ENCODE peak calls at places on chromosomes 7 and 10, in nine cellular contexts. One of them, this sample, is unnamed.

GRCh38 chr7:56062382-56062781 is 1.7 kb upstream of the SUMF2 start:
- DNase-seq in EH: peak
- DNase-seq in NCI-H345: no peak
- DNase-seq in endothelial cell: no peak
- DNase-seq in H7: no peak
- DNase-seq in Daoy: peak
- DNase-seq in GDM1: no peak
- DNase-seq in stomach: no peak
- DNase-seq in Caki2: peak
- DNase-seq in this sample: no peak

GRCh38 chr7:80609732-80610131 is 28.7 kb upstream of the CD36 start:
- DNase-seq in EH: no peak
- DNase-seq in NCI-H345: no peak
- DNase-seq in endothelial cell: no peak
- DNase-seq in H7: no peak
- DNase-seq in Daoy: no peak
- DNase-seq in GDM1: no peak
- DNase-seq in stomach: no peak
- DNase-seq in Caki2: no peak
- DNase-seq in this sample: no peak

GRCh38 chr7:69199661-69200060 is 398.6 kb upstream of the AUTS2 start:
- DNase-seq in EH: no peak
- DNase-seq in NCI-H345: no peak
- DNase-seq in endothelial cell: no peak
- DNase-seq in H7: no peak
- DNase-seq in Daoy: no peak
- DNase-seq in GDM1: no peak
- DNase-seq in stomach: no peak
- DNase-seq in Caki2: no peak
- DNase-seq in this sample: no peak

GRCh38 chr7:128830231-128831177 is at the start of gene FLNC:
- DNase-seq in EH: peak
- DNase-seq in NCI-H345: no peak
- DNase-seq in endothelial cell: peak
- DNase-seq in H7: peak
- DNase-seq in Daoy: peak
- DNase-seq in GDM1: peak
- DNase-seq in stomach: peak
- DNase-seq in Caki2: no peak
- DNase-seq in this sample: peak

GRCh38 chr7:7221602-7222038 is 39.3 kb downstream of the C1GALT1 start:
- DNase-seq in EH: peak
- DNase-seq in NCI-H345: no peak
- DNase-seq in endothelial cell: no peak
- DNase-seq in H7: no peak
- DNase-seq in Daoy: peak
- DNase-seq in GDM1: no peak
- DNase-seq in stomach: no peak
- DNase-seq in Caki2: peak
- DNase-seq in this sample: no peak

GRCh38 chr7:90222811-90223725 is 11.5 kb downstream of the STEAP2 start:
- DNase-seq in EH: peak
- DNase-seq in NCI-H345: no peak
- DNase-seq in endothelial cell: no peak
- DNase-seq in H7: no peak
- DNase-seq in Daoy: peak
- DNase-seq in GDM1: no peak
- DNase-seq in stomach: no peak
- DNase-seq in Caki2: no peak
- DNase-seq in this sample: no peak

GRCh38 chr10:17175551-17175950 is 25.9 kb downstream of the TRDMT1 start:
- DNase-seq in EH: peak
- DNase-seq in NCI-H345: no peak
- DNase-seq in endothelial cell: no peak
- DNase-seq in H7: no peak
- DNase-seq in Daoy: peak
- DNase-seq in GDM1: peak
- DNase-seq in stomach: no peak
- DNase-seq in Caki2: no peak
- DNase-seq in this sample: no peak

GRCh38 chr10:8616166-8616565 is 561.7 kb downstream of the GATA3 start:
- DNase-seq in EH: no peak
- DNase-seq in NCI-H345: no peak
- DNase-seq in endothelial cell: no peak
- DNase-seq in H7: no peak
- DNase-seq in Daoy: no peak
- DNase-seq in GDM1: no peak
- DNase-seq in stomach: no peak
- DNase-seq in Caki2: peak
- DNase-seq in this sample: no peak

GRCh38 chr7:128715079-128715478 is 24.1 kb upstream of the CALU start:
- DNase-seq in EH: no peak
- DNase-seq in NCI-H345: no peak
- DNase-seq in endothelial cell: peak
- DNase-seq in H7: no peak
- DNase-seq in Daoy: no peak
- DNase-seq in GDM1: no peak
- DNase-seq in stomach: no peak
- DNase-seq in Caki2: no peak
- DNase-seq in this sample: no peak

GRCh38 chr7:112014347-112014746 is 191.9 kb downstream of the DOCK4 start:
- DNase-seq in EH: no peak
- DNase-seq in NCI-H345: no peak
- DNase-seq in endothelial cell: no peak
- DNase-seq in H7: no peak
- DNase-seq in Daoy: no peak
- DNase-seq in GDM1: no peak
- DNase-seq in stomach: no peak
- DNase-seq in Caki2: no peak
- DNase-seq in this sample: no peak

GRCh38 chr10:8013619-8014018 is 40.9 kb upstream of the GATA3 start:
- DNase-seq in EH: no peak
- DNase-seq in NCI-H345: no peak
- DNase-seq in endothelial cell: no peak
- DNase-seq in H7: no peak
- DNase-seq in Daoy: no peak
- DNase-seq in GDM1: no peak
- DNase-seq in stomach: no peak
- DNase-seq in Caki2: no peak
- DNase-seq in this sample: no peak

GRCh38 chr7:45178241-45179225 is 20.9 kb downstream of the RAMP3 start:
- DNase-seq in EH: no peak
- DNase-seq in NCI-H345: peak
- DNase-seq in endothelial cell: no peak
- DNase-seq in H7: peak
- DNase-seq in Daoy: no peak
- DNase-seq in GDM1: no peak
- DNase-seq in stomach: no peak
- DNase-seq in Caki2: no peak
- DNase-seq in this sample: no peak

GRCh38 chr10:43861966-43862751 is 213.5 kb upstream of the ZNF32 start:
- DNase-seq in EH: peak
- DNase-seq in NCI-H345: no peak
- DNase-seq in endothelial cell: no peak
- DNase-seq in H7: no peak
- DNase-seq in Daoy: peak
- DNase-seq in GDM1: no peak
- DNase-seq in stomach: no peak
- DNase-seq in Caki2: peak
- DNase-seq in this sample: no peak

GRCh38 chr10:110032801-110033723 is 25.3 kb downstream of the ADD3 start:
- DNase-seq in EH: no peak
- DNase-seq in NCI-H345: no peak
- DNase-seq in endothelial cell: no peak
- DNase-seq in H7: no peak
- DNase-seq in Daoy: no peak
- DNase-seq in GDM1: no peak
- DNase-seq in stomach: peak
- DNase-seq in Caki2: no peak
- DNase-seq in this sample: no peak

GRCh38 chr7:142925413-142925812 is 8.1 kb downstream of the TRPV5 start:
- DNase-seq in EH: no peak
- DNase-seq in NCI-H345: no peak
- DNase-seq in endothelial cell: no peak
- DNase-seq in H7: peak
- DNase-seq in Daoy: no peak
- DNase-seq in GDM1: no peak
- DNase-seq in stomach: no peak
- DNase-seq in Caki2: no peak
- DNase-seq in this sample: no peak

GRCh38 chr10:33274096-33274785 is 60.2 kb downstream of the NRP1 start:
- DNase-seq in EH: no peak
- DNase-seq in NCI-H345: no peak
- DNase-seq in endothelial cell: no peak
- DNase-seq in H7: no peak
- DNase-seq in Daoy: peak
- DNase-seq in GDM1: no peak
- DNase-seq in stomach: no peak
- DNase-seq in Caki2: peak
- DNase-seq in this sample: no peak

GRCh38 chr10:70557086-70557845 is 45.3 kb downstream of the PRF1 start:
- DNase-seq in EH: no peak
- DNase-seq in NCI-H345: no peak
- DNase-seq in endothelial cell: no peak
- DNase-seq in H7: peak
- DNase-seq in Daoy: no peak
- DNase-seq in GDM1: no peak
- DNase-seq in stomach: no peak
- DNase-seq in Caki2: no peak
- DNase-seq in this sample: no peak

GRCh38 chr10:98323221-98324164 is 55.5 kb upstream of the LOXL4 start:
- DNase-seq in EH: peak
- DNase-seq in NCI-H345: no peak
- DNase-seq in endothelial cell: no peak
- DNase-seq in H7: no peak
- DNase-seq in Daoy: peak
- DNase-seq in GDM1: peak
- DNase-seq in stomach: peak
- DNase-seq in Caki2: peak
- DNase-seq in this sample: peak

GRCh38 chr10:96833220-96834001 is 1.3 kb downstream of the LCOR start:
- DNase-seq in EH: peak
- DNase-seq in NCI-H345: peak
- DNase-seq in endothelial cell: peak
- DNase-seq in H7: peak
- DNase-seq in Daoy: peak
- DNase-seq in GDM1: no peak
- DNase-seq in stomach: peak
- DNase-seq in Caki2: peak
- DNase-seq in this sample: no peak

GRCh38 chr10:62330213-62330612 is 44.0 kb upstream of the ZNF365 start:
- DNase-seq in EH: no peak
- DNase-seq in NCI-H345: no peak
- DNase-seq in endothelial cell: no peak
- DNase-seq in H7: no peak
- DNase-seq in Daoy: no peak
- DNase-seq in GDM1: no peak
- DNase-seq in stomach: no peak
- DNase-seq in Caki2: no peak
- DNase-seq in this sample: no peak

GRCh38 chr10:71589617-71590551 is 129.7 kb downstream of the C10orf105 start:
- DNase-seq in EH: no peak
- DNase-seq in NCI-H345: peak
- DNase-seq in endothelial cell: no peak
- DNase-seq in H7: no peak
- DNase-seq in Daoy: peak
- DNase-seq in GDM1: no peak
- DNase-seq in stomach: no peak
- DNase-seq in Caki2: no peak
- DNase-seq in this sample: no peak

GRCh38 chr10:103659674-103660363 is 166.3 kb downstream of the NEURL1 start:
- DNase-seq in EH: peak
- DNase-seq in NCI-H345: peak
- DNase-seq in endothelial cell: no peak
- DNase-seq in H7: peak
- DNase-seq in Daoy: peak
- DNase-seq in GDM1: no peak
- DNase-seq in stomach: peak
- DNase-seq in Caki2: peak
- DNase-seq in this sample: no peak

GRCh38 chr10:88042162-88043100 is 179.0 kb downstream of the PTEN start:
- DNase-seq in EH: peak
- DNase-seq in NCI-H345: no peak
- DNase-seq in endothelial cell: no peak
- DNase-seq in H7: peak
- DNase-seq in Daoy: no peak
- DNase-seq in GDM1: no peak
- DNase-seq in stomach: peak
- DNase-seq in Caki2: no peak
- DNase-seq in this sample: no peak

GRCh38 chr7:149194799-149195179 is 557 bp upstream of the ZNF282 start:
- DNase-seq in EH: no peak
- DNase-seq in NCI-H345: no peak
- DNase-seq in endothelial cell: no peak
- DNase-seq in H7: no peak
- DNase-seq in Daoy: no peak
- DNase-seq in GDM1: no peak
- DNase-seq in stomach: no peak
- DNase-seq in Caki2: no peak
- DNase-seq in this sample: no peak

GRCh38 chr7:121544726-121545125 is 148.6 kb upstream of the FAM3C start:
- DNase-seq in EH: peak
- DNase-seq in NCI-H345: no peak
- DNase-seq in endothelial cell: no peak
- DNase-seq in H7: no peak
- DNase-seq in Daoy: peak
- DNase-seq in GDM1: no peak
- DNase-seq in stomach: no peak
- DNase-seq in Caki2: peak
- DNase-seq in this sample: no peak